ENCODE peak calls at places on chromosomes 13 and 19, in four cellular contexts. U is K562, N is GM12878, Z is WTC11. O is an unnamed sample.
A peak's percentile ranks its signal among the peaks of the same experiment; 100 is the strongest.

GRCh38 chr13:75458696-75459422 is 23.1 kb downstream of the TBC1D4 start:
- DNase-seq in U (no peak), N (peak; percentile 49), Z (peak; percentile 21), O (peak; percentile 97)

GRCh38 chr13:36421447-36421846 is 10.8 kb upstream of the CCNA1 start:
- DNase-seq in U (no peak), N (no peak), Z (no peak), O (no peak)

GRCh38 chr13:101875717-101876393 is 423.4 kb downstream of the ITGBL1 start:
- DNase-seq in U (no peak), N (no peak), Z (no peak), O (peak; percentile 93)

GRCh38 chr13:71730267-71730666 is 136.7 kb downstream of the DACH1 start:
- DNase-seq in U (no peak), N (no peak), Z (no peak), O (no peak)

GRCh38 chr13:59269476-59269875 is 894.3 kb downstream of the DIAPH3 start:
- DNase-seq in U (no peak), N (no peak), Z (no peak), O (no peak)

GRCh38 chr19:58557253-58558065 is 952 bp downstream of the UBE2M start:
- DNase-seq in U (no peak), N (no peak), Z (no peak), O (no peak)

GRCh38 chr13:65926750-65927171 is 1303.4 kb downstream of the PCDH9 start:
- DNase-seq in U (peak; percentile 33), N (no peak), Z (peak; percentile 66), O (peak; percentile 2)

GRCh38 chr13:35909837-35910236 is 221.3 kb downstream of the DCLK1 start:
- DNase-seq in U (no peak), N (no peak), Z (no peak), O (no peak)

GRCh38 chr13:44040754-44041100 is 161.0 kb downstream of the LACC1 start:
- DNase-seq in U (no peak), N (no peak), Z (no peak), O (no peak)

GRCh38 chr19:860481-861098 is 1.1 kb downstream of the CFD start:
- DNase-seq in U (peak; percentile 94), N (no peak), Z (peak; percentile 60), O (peak; percentile 53)

GRCh38 chr19:37654525-37654832 is 786 bp downstream of the ZFP30 start:
- DNase-seq in U (no peak), N (no peak), Z (no peak), O (no peak)

GRCh38 chr13:85974604-85975366 is 175.6 kb upstream of the SLITRK6 start:
- DNase-seq in U (no peak), N (no peak), Z (no peak), O (no peak)

GRCh38 chr13:21625366-21625765 is 21.4 kb upstream of the MICU2 start:
- DNase-seq in U (peak; percentile 28), N (no peak), Z (no peak), O (peak; percentile 61)

GRCh38 chr19:13781547-13781946 is 7.3 kb downstream of the C19orf53 start:
- DNase-seq in U (peak; percentile 76), N (no peak), Z (peak; percentile 77), O (no peak)

GRCh38 chr13:76775031-76775740 is 111.0 kb downstream of the KCTD12 start:
- DNase-seq in U (no peak), N (no peak), Z (no peak), O (no peak)

GRCh38 chr13:78404961-78405360 is 198.4 kb downstream of the POU4F1 start:
- DNase-seq in U (no peak), N (no peak), Z (no peak), O (no peak)

GRCh38 chr13:79541426-79542049 is 60.6 kb downstream of the NDFIP2 start:
- DNase-seq in U (peak; percentile 61), N (peak; percentile 49), Z (no peak), O (peak; percentile 62)

GRCh38 chr13:36006347-36006746 is 124.8 kb downstream of the DCLK1 start:
- DNase-seq in U (no peak), N (no peak), Z (no peak), O (no peak)

GRCh38 chr13:93151277-93151676 is 75.3 kb upstream of the GPC6 start:
- DNase-seq in U (no peak), N (no peak), Z (no peak), O (no peak)
- TF ChIP-seq CBFB in U (no peak), N (no peak), Z (no peak), O (no peak)

GRCh38 chr13:113151745-113152707 is 6.4 kb upstream of the PROZ start:
- DNase-seq in U (no peak), N (no peak), Z (no peak), O (no peak)
- TF ChIP-seq CBFB in U (no peak), N (no peak), Z (no peak), O (no peak)

GRCh38 chr13:24215732-24216131 is 55.2 kb downstream of the SPATA13 start:
- DNase-seq in U (no peak), N (no peak), Z (no peak), O (no peak)

GRCh38 chr13:24218977-24219376 is 58.5 kb downstream of the SPATA13 start:
- DNase-seq in U (no peak), N (no peak), Z (no peak), O (no peak)

GRCh38 chr13:24216176-24216575 is 55.7 kb downstream of the SPATA13 start:
- DNase-seq in U (no peak), N (no peak), Z (no peak), O (no peak)

GRCh38 chr13:24218320-24218719 is 57.8 kb downstream of the SPATA13 start:
- DNase-seq in U (no peak), N (no peak), Z (no peak), O (no peak)

GRCh38 chr13:24217601-24218281 is 57.2 kb downstream of the SPATA13 start:
- DNase-seq in U (no peak), N (no peak), Z (no peak), O (peak; percentile 72)
- TF ChIP-seq CBFB in U (no peak), N (no peak), Z (no peak), O (no peak)

DNA sequence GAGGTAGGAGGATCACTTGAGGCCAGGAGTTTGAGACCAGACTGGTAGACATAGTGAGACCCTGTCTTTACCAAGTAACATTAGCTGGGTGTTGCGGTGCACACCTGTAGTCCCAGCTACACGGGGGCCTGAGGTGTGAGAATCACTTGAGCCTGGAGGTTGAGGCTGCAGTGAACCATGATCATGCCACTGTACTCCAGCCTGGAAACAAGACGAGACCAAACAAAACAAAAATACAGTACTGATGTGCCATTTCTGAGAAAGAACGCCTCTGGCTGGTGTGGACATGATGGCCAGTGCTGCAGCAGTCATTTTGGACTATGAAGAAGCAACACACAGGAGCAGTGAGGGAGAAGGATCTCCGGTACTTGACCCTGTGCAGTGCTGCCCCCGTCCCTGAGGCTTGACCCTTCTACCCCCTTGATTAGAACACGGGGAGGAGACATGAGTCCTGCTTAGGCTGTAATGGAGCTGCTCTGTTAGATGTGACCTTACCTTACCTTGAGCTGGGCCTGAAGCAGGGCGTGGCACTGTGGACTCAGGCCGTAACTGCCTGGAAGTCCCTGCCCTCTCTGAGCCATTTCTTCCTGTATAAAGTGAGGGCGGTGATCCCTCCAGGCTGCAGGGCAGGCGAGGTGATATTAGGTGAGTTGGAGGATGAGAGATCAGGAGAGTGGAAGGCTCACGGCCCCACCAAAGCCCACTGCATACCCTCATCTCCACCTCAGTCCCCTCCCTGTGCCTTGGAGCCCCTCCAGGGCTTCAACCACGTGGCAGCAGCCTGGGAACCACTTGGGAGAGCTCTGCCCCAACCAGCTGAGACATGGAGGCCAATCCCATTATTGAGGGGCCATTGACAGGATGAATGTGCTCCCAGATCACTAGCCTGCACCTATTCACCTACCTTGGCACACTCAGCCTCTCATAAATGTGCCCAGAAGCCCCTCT is 5.9 kb downstream of the RPL18A start:
- DNase-seq in U (peak; percentile 86), N (no peak), Z (no peak), O (no peak)
- TF ChIP-seq CBFB in U (no peak), N (no peak), Z (no peak), O (no peak)

GRCh38 chr19:54364775-54365257 is at the start of gene LAIR1:
- DNase-seq in U (no peak), N (no peak), Z (no peak), O (no peak)
- TF ChIP-seq CBFB in U (no peak), N (no peak), Z (no peak), O (no peak)

DNA sequence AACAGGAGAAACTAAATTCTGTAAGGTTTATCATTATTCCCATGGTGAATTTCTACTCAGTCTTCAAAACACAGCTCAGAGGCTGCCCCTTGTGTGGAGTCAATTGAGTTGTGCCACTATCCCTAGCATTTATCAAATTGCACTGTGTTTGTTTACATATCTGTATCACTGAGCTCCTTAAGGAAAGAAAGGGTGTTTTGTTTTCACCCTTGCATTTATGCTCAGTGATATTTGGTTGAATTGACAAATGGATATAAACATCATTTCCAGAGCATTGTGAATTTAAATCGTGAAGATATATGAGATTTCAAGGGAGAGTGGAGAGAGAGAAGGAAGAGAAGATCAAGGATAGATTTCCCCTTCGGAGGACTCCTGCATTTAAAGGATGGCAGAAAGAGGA is 55.1 kb upstream of the TNFRSF19 start:
- DNase-seq in U (no peak), N (no peak), Z (no peak), O (no peak)
- TF ChIP-seq CBFB in U (no peak), N (no peak), Z (no peak), O (no peak)

DNA sequence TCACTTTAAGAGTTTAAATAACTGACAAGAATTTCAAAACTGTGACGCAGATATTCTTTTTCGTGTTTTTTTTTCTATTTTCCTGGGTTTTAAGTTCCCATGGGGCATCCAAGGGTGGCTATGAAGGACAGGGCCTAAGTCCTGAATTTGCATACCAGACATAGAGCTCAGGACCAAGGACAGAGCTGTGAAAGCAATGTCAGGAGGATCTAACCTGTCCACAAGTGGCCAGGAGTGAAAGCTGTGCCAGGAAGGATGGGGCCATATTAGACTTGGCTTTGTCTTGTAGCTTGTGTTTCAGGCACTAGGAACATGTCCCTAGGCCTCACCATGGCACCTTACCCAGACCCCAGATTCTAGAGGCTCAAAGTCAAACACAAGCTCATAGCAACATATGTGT is 289.4 kb upstream of the MIR17HG start:
- DNase-seq in U (no peak), N (no peak), Z (peak; percentile 15), O (no peak)
- TF ChIP-seq CBFB in U (no peak), N (no peak), Z (no peak), O (no peak)

GRCh38 chr19:46670874-46671273 is 9.9 kb upstream of the DACT3 start:
- DNase-seq in U (no peak), N (no peak), Z (no peak), O (no peak)
- TF ChIP-seq CBFB in U (no peak), N (no peak), Z (no peak), O (no peak)